ENCODE peak calls at places on chromosomes 1 and 21, in six cellular contexts. F is nephron progenitor cell, E is GM20000, Y is stomach, W is BJ, U is WTC11. A is an unnamed sample.

GRCh38 chr1:98429851-98430496 is 231.5 kb upstream of the SNX7 start:
- DNase-seq in E (no peak), F (peak), U (no peak), Y (no peak), W (no peak), A (no peak)

GRCh38 chr21:10272216-10272615 is 249.2 kb upstream of the TPTE start:
- DNase-seq in W (no peak), U (no peak), Y (no peak), E (no peak), F (no peak), A (no peak)

GRCh38 chr1:151547119-151547899 is 7.2 kb downstream of the TUFT1 start:
- DNase-seq in W (peak), F (peak), E (no peak), Y (peak), U (peak), A (no peak)

GRCh38 chr1:94866178-94866822 is 46.1 kb downstream of the SLC44A3 start:
- DNase-seq in E (no peak), Y (no peak), F (no peak), U (no peak), W (no peak), A (no peak)

GRCh38 chr1:6962390-6962955 is 177.2 kb downstream of the CAMTA1 start:
- DNase-seq in F (peak), Y (peak), E (peak), U (peak), W (no peak), A (peak)

GRCh38 chr1:116409751-116410182 is 36.7 kb downstream of the ATP1A1 start:
- DNase-seq in F (no peak), E (no peak), Y (no peak), U (no peak), W (no peak), A (no peak)

GRCh38 chr1:184150776-184151531 is 99.4 kb downstream of the TSEN15 start:
- DNase-seq in Y (no peak), W (no peak), E (no peak), U (no peak), F (no peak), A (no peak)

GRCh38 chr1:65691962-65692361 is 100.7 kb upstream of the PDE4B start:
- DNase-seq in E (no peak), Y (no peak), U (no peak), W (no peak), F (no peak), A (no peak)

GRCh38 chr1:48236716-48237470 is 14.4 kb downstream of the SLC5A9 start:
- DNase-seq in F (peak), E (peak), W (no peak), Y (no peak), U (no peak), A (no peak)

GRCh38 chr1:207925210-207925609 is 14.3 kb upstream of the CD34 start:
- DNase-seq in F (peak), Y (peak), W (no peak), U (peak), E (no peak), A (peak)

GRCh38 chr21:46392921-46393320 is 65.8 kb upstream of the DIP2A start:
- DNase-seq in U (no peak), E (no peak), W (peak), F (no peak), Y (no peak), A (no peak)

GRCh38 chr1:201596101-201596868 is 57.4 kb downstream of the NAV1 start:
- DNase-seq in Y (no peak), U (no peak), W (no peak), E (no peak), F (no peak), A (no peak)

GRCh38 chr1:175203570-175203969 is 11.0 kb upstream of the KIAA0040 start:
- DNase-seq in E (no peak), W (no peak), Y (no peak), U (no peak), F (no peak), A (no peak)
- TF ChIP-seq CTCF in E (no peak), W (no peak), Y (no peak), U (no peak), F (no peak), A (no peak)

GRCh38 chr21:37916795-37917142 is 512 bp upstream of the KCNJ6 start:
- DNase-seq in E (no peak), U (peak), F (peak), Y (no peak), W (no peak), A (peak)
- TF ChIP-seq CTCF in E (no peak), U (peak), F (peak), Y (no peak), W (peak), A (peak)

GRCh38 chr1:41843378-41843777 is 75.3 kb downstream of the HIVEP3 start:
- DNase-seq in F (no peak), Y (no peak), U (no peak), E (no peak), W (peak), A (no peak)
- TF ChIP-seq CTCF in F (no peak), Y (no peak), U (no peak), E (no peak), W (no peak), A (no peak)

GRCh38 chr1:85243336-85243735 is 16.1 kb downstream of the C1orf52 start:
- DNase-seq in F (no peak), E (no peak), W (no peak), U (no peak), Y (no peak), A (no peak)

GRCh38 chr1:85237613-85238012 is 21.8 kb downstream of the C1orf52 start:
- DNase-seq in F (no peak), U (no peak), W (no peak), E (no peak), Y (no peak), A (no peak)

GRCh38 chr1:85240174-85240601 is 19.3 kb downstream of the C1orf52 start:
- DNase-seq in E (peak), W (no peak), Y (no peak), U (peak), F (no peak), A (no peak)

GRCh38 chr1:85244271-85245053 is 15.0 kb downstream of the C1orf52 start:
- DNase-seq in E (no peak), F (no peak), U (no peak), Y (no peak), W (peak), A (no peak)

DNA sequence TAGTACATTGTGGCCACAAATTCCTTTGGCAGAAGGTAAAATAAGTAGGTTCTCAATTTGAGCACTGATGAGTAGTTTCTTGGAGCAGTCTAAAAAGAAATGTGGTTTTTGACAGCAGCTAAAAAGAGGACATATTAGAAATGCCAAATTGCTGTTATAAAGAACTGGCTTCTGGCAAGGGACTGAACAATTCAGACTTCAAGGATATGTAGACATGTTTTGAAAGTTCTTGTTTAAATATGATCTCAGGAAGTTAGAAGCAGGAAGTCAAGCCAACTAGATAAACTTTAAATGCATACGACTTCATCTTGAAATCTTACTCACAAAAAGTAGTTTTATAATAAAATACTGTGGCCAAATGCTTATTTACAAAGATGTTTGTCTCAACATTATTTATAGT is 18.8 kb downstream of the C1orf52 start:
- DNase-seq in F (no peak), E (no peak), U (no peak), Y (no peak), W (no peak), A (no peak)
- TF ChIP-seq CTCF in F (no peak), E (no peak), U (no peak), Y (no peak), W (no peak), A (no peak)

GRCh38 chr1:237794071-237794470 is 96.7 kb downstream of the ZP4 start:
- DNase-seq in U (no peak), W (no peak), Y (no peak), E (no peak), F (no peak), A (no peak)

GRCh38 chr1:237804516-237804915 is 86.2 kb downstream of the ZP4 start:
- DNase-seq in U (no peak), Y (no peak), W (no peak), F (no peak), E (no peak), A (no peak)

GRCh38 chr1:237795558-237795957 is 95.2 kb downstream of the ZP4 start:
- DNase-seq in F (no peak), W (no peak), E (no peak), Y (no peak), U (no peak), A (no peak)

DNA sequence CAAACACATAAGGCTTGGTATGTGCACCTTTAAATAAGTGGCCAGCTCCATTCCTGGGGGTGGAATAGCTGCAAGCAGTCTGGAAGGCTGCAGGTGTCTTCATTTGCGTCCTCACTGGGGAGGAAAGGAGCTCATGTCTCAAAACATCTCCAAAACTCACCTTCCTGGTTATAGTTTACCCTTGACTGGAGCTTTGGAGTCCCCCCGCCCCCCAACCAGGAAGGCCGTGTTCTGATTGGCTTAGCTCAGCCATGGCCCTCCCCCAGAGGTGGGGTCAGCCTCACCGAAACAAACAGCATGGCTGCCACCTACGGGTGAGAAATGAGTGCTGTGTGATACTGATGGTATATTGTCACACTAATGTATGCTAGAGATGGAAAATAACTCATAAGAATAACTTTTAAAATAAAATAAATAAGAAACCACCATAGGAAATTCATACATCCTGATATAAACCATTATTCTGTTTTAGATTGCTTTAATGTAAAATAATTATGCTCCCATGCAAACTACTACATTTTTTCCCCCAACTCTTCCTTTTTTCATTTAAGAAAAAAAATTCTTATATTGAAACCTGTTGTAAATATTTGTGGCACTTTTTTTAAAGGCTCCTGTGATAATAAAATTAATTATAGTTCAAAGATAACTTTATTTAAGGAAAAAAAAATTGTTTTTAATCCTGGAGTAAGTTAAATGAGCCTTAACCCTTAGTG is 90.8 kb downstream of the ZP4 start:
- DNase-seq in U (peak), Y (peak), F (peak), E (peak), W (no peak), A (peak)
- TF ChIP-seq CTCF in U (peak), Y (no peak), F (peak), E (no peak), W (no peak), A (peak)

GRCh38 chr1:163171826-163172225 is 30.9 kb downstream of the RGS5 start:
- DNase-seq in F (no peak), W (no peak), E (no peak), Y (no peak), U (no peak), A (no peak)
- TF ChIP-seq CTCF in F (no peak), W (no peak), E (no peak), Y (no peak), U (no peak), A (no peak)

GRCh38 chr1:28115267-28115666 is 26.9 kb upstream of the EYA3 start:
- DNase-seq in U (no peak), W (no peak), E (no peak), Y (no peak), F (no peak), A (no peak)

GRCh38 chr1:28110555-28110954 is 22.1 kb upstream of the EYA3 start:
- DNase-seq in E (no peak), Y (no peak), W (no peak), U (no peak), F (no peak), A (no peak)

GRCh38 chr1:28111157-28111556 is 22.7 kb upstream of the EYA3 start:
- DNase-seq in Y (no peak), E (peak), U (no peak), W (no peak), F (no peak), A (no peak)

GRCh38 chr1:28114844-28115243 is 26.4 kb upstream of the EYA3 start:
- DNase-seq in W (no peak), U (no peak), F (no peak), E (no peak), Y (no peak), A (no peak)

DNA sequence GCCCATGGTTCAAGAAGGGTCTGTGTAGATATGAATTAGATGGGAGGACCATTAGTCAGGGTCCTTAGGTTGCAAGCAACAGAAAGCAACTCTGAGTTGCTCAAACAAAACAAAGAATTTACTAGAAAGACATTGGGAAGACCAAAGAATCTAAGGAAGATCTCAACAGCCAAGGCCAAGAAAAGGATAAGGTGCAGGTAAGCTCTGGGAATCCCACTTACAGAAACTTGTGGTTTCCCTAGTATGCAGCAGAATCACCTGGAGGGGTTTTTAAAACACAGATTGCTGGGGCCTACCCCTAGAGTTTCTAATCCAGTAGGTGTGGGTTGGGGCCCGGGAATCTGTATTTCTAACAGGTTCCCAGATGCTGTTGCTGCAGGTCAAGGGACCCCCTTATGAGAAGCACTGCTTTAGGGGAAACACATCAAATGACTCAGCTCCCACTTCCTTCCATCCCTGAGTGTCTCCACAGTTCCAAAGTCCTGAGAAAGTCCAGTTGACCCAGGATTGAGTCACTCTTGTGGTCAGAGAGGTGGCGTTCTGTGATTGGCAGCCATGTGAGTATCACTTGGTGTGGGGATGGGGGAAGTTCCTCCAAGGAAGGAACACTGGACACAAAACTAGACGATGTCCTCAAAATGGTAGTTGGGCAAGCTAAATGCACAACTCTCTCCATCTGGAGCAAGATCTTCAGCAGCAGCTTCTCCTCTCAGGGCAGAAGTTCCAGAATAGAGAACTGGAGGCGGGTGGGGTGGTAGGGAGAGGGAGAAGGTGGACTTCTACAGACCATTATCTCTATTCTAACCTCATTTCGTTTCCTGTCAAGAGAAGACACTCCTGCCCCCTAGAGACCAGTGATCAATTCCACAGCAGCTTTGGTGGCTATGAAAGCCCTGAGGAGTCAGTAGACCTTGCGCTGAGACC is 24.2 kb upstream of the EYA3 start:
- DNase-seq in F (no peak), W (no peak), U (peak), Y (peak), E (peak), A (no peak)
- TF ChIP-seq CTCF in F (no peak), W (peak), U (no peak), Y (no peak), E (no peak), A (no peak)